ENCODE peak calls at places on chromosomes 16 and 17, in four cellular contexts. J is KBM-7, U is esophagus squamous epithelium, A is iris pigment epithelial cell. P is an unnamed sample.

GRCh38 chr16:67924140-67924906 is 7.3 kb downstream of the CTRL start:
- DNase-seq in J (no peak), U (no peak), A (no peak), P (no peak)

GRCh38 chr17:13002761-13003453 is 14.9 kb downstream of the ELAC2 start:
- DNase-seq in J (peak), U (no peak), A (peak), P (peak)

GRCh38 chr17:63707151-63707550 is 7.2 kb upstream of the LIMD2 start:
- DNase-seq in J (no peak), U (no peak), A (no peak), P (no peak)

GRCh38 chr17:66976379-66976663 is 11.8 kb downstream of the CACNG4 start:
- DNase-seq in J (no peak), U (no peak), A (no peak), P (no peak)

GRCh38 chr16:5903153-5903552 is 805.6 kb upstream of the EEF2KMT start:
- DNase-seq in J (no peak), U (no peak), A (peak), P (no peak)

GRCh38 chr16:79131676-79132075 is 468.9 kb downstream of the MAF start:
- DNase-seq in J (no peak), U (no peak), A (no peak), P (no peak)

GRCh38 chr16:55534773-55535172 is 25.9 kb downstream of the LPCAT2 start:
- DNase-seq in J (no peak), U (no peak), A (no peak), P (no peak)

GRCh38 chr16:19011169-19011731 is 27.5 kb downstream of the TMC7 start:
- DNase-seq in J (no peak), U (no peak), A (no peak), P (no peak)

GRCh38 chr17:77720946-77721822 is 237.3 kb upstream of the TNRC6C start:
- DNase-seq in J (no peak), U (no peak), A (no peak), P (no peak)

GRCh38 chr17:31798205-31798724 is 60.8 kb downstream of the COPRS start:
- DNase-seq in J (no peak), U (no peak), A (no peak), P (no peak)

GRCh38 chr16:85888405-85889331 is 10.3 kb upstream of the IRF8 start:
- DNase-seq in J (peak), U (no peak), A (peak), P (peak)

GRCh38 chr16:12729448-12729847 is 74.2 kb downstream of the CPPED1 start:
- DNase-seq in J (no peak), U (no peak), A (peak), P (peak)

GRCh38 chr17:1143573-1143972 is 36.2 kb downstream of the ABR start:
- DNase-seq in J (no peak), U (no peak), A (no peak), P (no peak)

GRCh38 chr16:1002399-1003161 is 21.0 kb downstream of the SOX8 start:
- DNase-seq in J (no peak), U (no peak), A (peak), P (peak)

GRCh38 chr16:1559446-1559975 is 26.0 kb downstream of the TMEM204 start:
- DNase-seq in J (no peak), U (no peak), A (no peak), P (no peak)

GRCh38 chr16:51391798-51392511 is 240.9 kb upstream of the SALL1 start:
- DNase-seq in J (no peak), U (no peak), A (no peak), P (peak)

GRCh38 chr17:19573075-19573474 is 39.4 kb downstream of the SLC47A1 start:
- DNase-seq in J (no peak), U (no peak), A (peak), P (no peak)

GRCh38 chr17:288802-289356 is 63.7 kb downstream of the RPH3AL start:
- DNase-seq in J (no peak), U (no peak), A (no peak), P (no peak)

GRCh38 chr17:27293359-27293897 is 486 bp upstream of the WSB1 start:
- DNase-seq in J (no peak), U (no peak), A (no peak), P (no peak)

GRCh38 chr17:60744355-60744958 is 66.8 kb downstream of the BCAS3 start:
- DNase-seq in J (no peak), U (no peak), A (no peak), P (no peak)

GRCh38 chr17:40931311-40931710 is 6.1 kb downstream of the KRT23 start:
- DNase-seq in J (no peak), U (no peak), A (no peak), P (no peak)

GRCh38 chr17:42980274-42980765 is at the start of gene RUNDC1:
- DNase-seq in J (peak), U (peak), A (peak), P (peak)

GRCh38 chr17:33234930-33235685 is 58.0 kb downstream of the ASIC2 start:
- DNase-seq in J (no peak), U (no peak), A (peak), P (peak)

GRCh38 chr17:284676-285355 is 67.8 kb downstream of the RPH3AL start:
- DNase-seq in J (no peak), U (no peak), A (no peak), P (no peak)

GRCh38 chr16:87603684-87604571 is 1.6 kb downstream of the JPH3 start:
- DNase-seq in J (no peak), U (no peak), A (no peak), P (no peak)

GRCh38 chr17:65660078-65660477 is 98.6 kb upstream of the AXIN2 start:
- DNase-seq in J (no peak), U (no peak), A (no peak), P (no peak)

GRCh38 chr16:77093999-77094398 is 97.0 kb upstream of the MON1B start:
- DNase-seq in J (no peak), U (no peak), A (no peak), P (no peak)

GRCh38 chr17:73166731-73167581 is 2.1 kb downstream of the SSTR2 start:
- DNase-seq in J (peak), U (no peak), A (peak), P (no peak)

GRCh38 chr16:56481468-56482112 is 30.2 kb downstream of the OGFOD1 start:
- DNase-seq in J (no peak), U (no peak), A (peak), P (peak)

GRCh38 chr16:73315645-73316044 is 267.7 kb upstream of the ZFHX3 start:
- DNase-seq in J (peak), U (no peak), A (no peak), P (no peak)